ENCODE peak calls at places on chromosomes 4 and X, in nine cellular contexts. K is vagina, W is HCT116, X is prostate gland, Q is breast epithelium, G is K562, A is suprapubic skin, Z is GM12878, F is transverse colon. S is an unnamed sample.

GRCh38 chr4:109243871-109244270 is 58.6 kb downstream of the COL25A1 start:
- DNase-seq in X (no peak), G (no peak), K (no peak), A (no peak), F (no peak), Z (no peak), W (no peak), Q (no peak), S (no peak)

GRCh38 chr4:109998867-109999303 is 86.2 kb downstream of the EGF start:
- DNase-seq in G (peak), Q (no peak), W (peak), K (no peak), A (no peak), X (peak), F (no peak), Z (peak), S (peak)

GRCh38 chrX:77493677-77494553 is 46.7 kb downstream of the FGF16 start:
- DNase-seq in K (no peak), F (no peak), W (no peak), X (no peak), Q (no peak), Z (no peak), A (no peak), G (peak), S (no peak)

GRCh38 chr4:123350191-123350544 is 46.4 kb upstream of the SPRY1 start:
- DNase-seq in G (peak), Z (no peak), F (peak), Q (no peak), X (peak), K (no peak), A (no peak), W (peak), S (no peak)

GRCh38 chr4:20217521-20217920 is 34.2 kb upstream of the SLIT2 start:
- DNase-seq in Q (no peak), Z (no peak), X (no peak), K (no peak), G (no peak), W (no peak), F (no peak), A (no peak), S (no peak)

GRCh38 chrX:152637649-152638442 is at the start of gene GABRQ:
- DNase-seq in G (peak), X (peak), F (peak), W (peak), Q (no peak), Z (no peak), K (peak), A (no peak), S (no peak)

GRCh38 chrX:9494806-9495205 is 29.9 kb downstream of the TBL1X start:
- DNase-seq in K (no peak), A (no peak), Q (no peak), W (no peak), X (no peak), F (no peak), G (peak), Z (no peak), S (no peak)

GRCh38 chr4:63563288-63564014 is 845.8 kb downstream of the TECRL start:
- DNase-seq in K (no peak), A (no peak), G (no peak), Q (no peak), Z (no peak), W (no peak), F (no peak), X (no peak), S (no peak)

GRCh38 chrX:18899796-18900380 is 84.0 kb downstream of the PHKA2 start:
- DNase-seq in A (no peak), K (no peak), X (peak), Q (no peak), G (no peak), Z (no peak), W (no peak), F (no peak), S (no peak)

GRCh38 chr4:76784237-76784636 is 113.7 kb downstream of the SOWAHB start:
- DNase-seq in Q (no peak), X (no peak), G (no peak), F (no peak), W (no peak), K (no peak), Z (no peak), A (no peak), S (no peak)

GRCh38 chr4:142801966-142802365 is 44.1 kb downstream of the INPP4B start:
- DNase-seq in Z (no peak), G (no peak), F (no peak), A (no peak), K (no peak), W (no peak), Q (no peak), X (no peak), S (no peak)

GRCh38 chr4:32775049-32775448 is 2054.9 kb downstream of the PCDH7 start:
- DNase-seq in Q (no peak), X (no peak), A (no peak), G (no peak), K (no peak), Z (no peak), W (peak), F (no peak), S (no peak)

GRCh38 chrX:40164751-40165150 is 67.0 kb upstream of the BCOR start:
- DNase-seq in Z (no peak), F (no peak), W (no peak), G (no peak), Q (no peak), K (no peak), A (no peak), X (no peak), S (no peak)

GRCh38 chr4:721261-722171 is 15.9 kb downstream of the PCGF3 start:
- DNase-seq in X (no peak), Z (no peak), F (peak), K (no peak), W (no peak), Q (no peak), A (no peak), G (no peak), S (no peak)

GRCh38 chrX:113929004-113929403 is 654.9 kb upstream of the HTR2C start:
- DNase-seq in K (no peak), Q (no peak), X (peak), G (peak), W (peak), Z (no peak), A (no peak), F (peak), S (no peak)

GRCh38 chrX:17553961-17554482 is 179.0 kb downstream of the NHS start:
- DNase-seq in K (peak), F (no peak), X (no peak), Q (no peak), W (no peak), A (no peak), Z (no peak), G (no peak), S (no peak)

GRCh38 chr4:128287159-128287870 is at the start of gene PGRMC2:
- DNase-seq in F (peak), A (no peak), Q (peak), X (no peak), Z (no peak), K (no peak), W (no peak), G (peak), S (peak)

GRCh38 chrX:10926404-10926803 is 184.7 kb upstream of the HCCS start:
- DNase-seq in A (no peak), G (no peak), F (no peak), X (no peak), Z (no peak), W (no peak), K (no peak), Q (no peak), S (no peak)

GRCh38 chr4:78397292-78397630 is 154.3 kb upstream of the ANXA3 start:
- DNase-seq in F (no peak), Z (no peak), G (no peak), X (no peak), K (no peak), W (no peak), Q (no peak), A (no peak), S (no peak)

GRCh38 chrX:480861-481417 is 94.2 kb upstream of the PPP2R3B start:
- DNase-seq in G (no peak), K (no peak), F (no peak), Q (no peak), W (no peak), X (no peak), A (no peak), Z (no peak), S (no peak)

GRCh38 chr4:18318682-18319410 is 297.3 kb upstream of the LCORL start:
- DNase-seq in Q (no peak), A (no peak), G (no peak), X (no peak), K (no peak), F (no peak), Z (no peak), W (no peak), S (no peak)

GRCh38 chr4:13524504-13525243 is 19.6 kb downstream of the NKX3-2 start:
- DNase-seq in G (peak), F (no peak), X (no peak), Z (no peak), Q (no peak), K (no peak), A (no peak), W (no peak), S (no peak)

GRCh38 chr4:2250003-2250763 is 8.3 kb upstream of the HAUS3 start:
- DNase-seq in A (peak), W (no peak), Z (no peak), G (no peak), F (no peak), X (peak), K (no peak), Q (peak), S (peak)

GRCh38 chr4:39668835-39669234 is 29.1 kb upstream of the UBE2K start:
- DNase-seq in X (no peak), G (no peak), W (no peak), A (no peak), Q (no peak), F (no peak), K (no peak), Z (no peak), S (no peak)

GRCh38 chrX:47633671-47634590 is 4.2 kb upstream of the CFP start:
- DNase-seq in K (no peak), X (no peak), Z (no peak), A (no peak), W (no peak), F (no peak), Q (no peak), G (no peak), S (no peak)

GRCh38 chr4:80268081-80268823 is 1.8 kb downstream of the FGF5 start:
- DNase-seq in Q (no peak), G (no peak), Z (no peak), F (no peak), K (no peak), X (no peak), W (no peak), A (no peak), S (no peak)

GRCh38 chrX:36961590-36961989 is 46.6 kb upstream of the FAM47C start:
- DNase-seq in X (no peak), Q (no peak), F (no peak), W (peak), Z (no peak), K (no peak), G (no peak), A (no peak), S (no peak)

GRCh38 chrX:36963852-36964251 is 44.3 kb upstream of the FAM47C start:
- DNase-seq in G (no peak), K (no peak), Z (no peak), Q (no peak), X (no peak), A (no peak), F (no peak), W (no peak), S (no peak)

GRCh38 chrX:36957425-36958328 is 50.5 kb upstream of the FAM47C start:
- DNase-seq in G (no peak), X (peak), F (peak), K (no peak), Q (no peak), W (no peak), Z (no peak), A (no peak), S (no peak)

DNA sequence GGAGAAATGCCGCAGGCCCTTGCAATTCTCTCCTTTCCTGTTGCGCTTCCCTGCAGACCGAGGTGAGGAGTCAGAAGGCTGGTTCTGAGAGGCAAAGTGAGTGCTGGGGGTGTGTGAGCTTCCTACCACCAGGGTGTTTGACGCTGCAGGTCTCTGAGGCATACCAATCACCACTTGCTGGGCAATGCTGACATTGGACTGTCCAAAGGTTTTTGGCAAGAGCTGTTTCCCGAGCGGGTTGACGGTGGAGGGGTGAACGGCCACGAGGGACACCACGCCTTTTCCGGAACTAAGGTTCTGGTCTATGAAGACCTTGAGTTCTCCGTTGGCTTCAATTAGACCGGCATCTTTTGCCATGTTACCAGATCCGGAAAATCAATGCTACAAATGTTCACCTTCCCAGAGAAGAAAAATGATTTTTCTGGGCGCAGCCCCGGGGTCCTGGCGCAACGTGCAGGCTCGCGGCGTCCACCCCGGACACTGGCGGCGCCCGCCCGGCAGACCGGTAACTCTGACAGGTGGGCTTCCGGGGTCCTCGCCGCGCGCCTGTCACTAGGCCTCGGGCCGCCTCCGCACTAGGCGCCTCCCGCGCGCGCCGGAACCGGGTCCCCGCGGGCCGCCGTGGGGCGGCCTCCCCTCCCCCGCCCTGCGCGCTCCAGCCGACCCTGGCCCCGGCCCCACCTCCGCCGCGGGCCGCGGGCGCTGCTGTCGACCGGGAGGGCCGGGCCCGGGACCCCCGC is 44.9 kb upstream of the FAM47C start:
- DNase-seq in K (no peak), W (no peak), X (no peak), G (no peak), Z (no peak), F (no peak), Q (no peak), A (no peak), S (no peak)
- TF ChIP-seq POLR2AphosphoS5 in K (no peak), W (no peak), X (no peak), G (no peak), Z (no peak), F (no peak), Q (no peak), A (no peak), S (no peak)

DNA sequence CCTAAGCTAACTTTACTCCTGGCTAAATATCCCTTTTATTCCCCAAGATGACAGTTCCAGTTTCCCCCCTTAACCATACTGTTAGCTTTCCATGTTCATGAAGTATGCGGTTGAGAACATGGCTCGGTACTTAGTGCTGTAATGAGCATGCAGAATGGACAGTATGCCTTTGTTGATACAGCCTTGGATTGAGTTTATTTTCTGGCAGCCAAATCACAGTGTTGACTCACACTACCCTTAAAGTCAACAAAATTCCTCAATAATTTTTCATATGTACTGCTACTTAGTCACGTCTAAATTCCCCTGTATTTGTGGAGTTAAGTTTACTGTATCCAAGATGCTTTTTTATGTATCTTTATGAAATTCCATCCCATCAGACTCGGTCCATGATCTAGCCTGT is 1.4 kb upstream of the VEGFC start:
- DNase-seq in A (no peak), Z (no peak), X (no peak), Q (no peak), F (no peak), G (no peak), W (no peak), K (no peak), S (no peak)
- TF ChIP-seq POLR2A in A (no peak), Z (no peak), X (no peak), Q (no peak), F (no peak), G (no peak), W (no peak), K (no peak), S (no peak)

GRCh38 chr4:118979712-118980111 is 91.1 kb downstream of the SYNPO2 start:
- DNase-seq in F (no peak), W (no peak), X (no peak), A (no peak), G (no peak), Z (no peak), K (no peak), Q (no peak), S (no peak)

GRCh38 chr4:118983293-118983692 is 94.6 kb downstream of the SYNPO2 start:
- DNase-seq in Z (no peak), X (no peak), A (no peak), K (no peak), G (no peak), Q (no peak), W (no peak), F (no peak), S (no peak)

GRCh38 chr4:118981839-118982381 is 93.3 kb downstream of the SYNPO2 start:
- DNase-seq in F (peak), X (peak), W (peak), G (peak), A (peak), Z (no peak), K (no peak), Q (peak), S (peak)

GRCh38 chr4:118985170-118986000 is 96.7 kb downstream of the SYNPO2 start:
- DNase-seq in Q (no peak), X (no peak), F (no peak), A (no peak), W (no peak), K (no peak), Z (no peak), G (no peak), S (no peak)

DNA sequence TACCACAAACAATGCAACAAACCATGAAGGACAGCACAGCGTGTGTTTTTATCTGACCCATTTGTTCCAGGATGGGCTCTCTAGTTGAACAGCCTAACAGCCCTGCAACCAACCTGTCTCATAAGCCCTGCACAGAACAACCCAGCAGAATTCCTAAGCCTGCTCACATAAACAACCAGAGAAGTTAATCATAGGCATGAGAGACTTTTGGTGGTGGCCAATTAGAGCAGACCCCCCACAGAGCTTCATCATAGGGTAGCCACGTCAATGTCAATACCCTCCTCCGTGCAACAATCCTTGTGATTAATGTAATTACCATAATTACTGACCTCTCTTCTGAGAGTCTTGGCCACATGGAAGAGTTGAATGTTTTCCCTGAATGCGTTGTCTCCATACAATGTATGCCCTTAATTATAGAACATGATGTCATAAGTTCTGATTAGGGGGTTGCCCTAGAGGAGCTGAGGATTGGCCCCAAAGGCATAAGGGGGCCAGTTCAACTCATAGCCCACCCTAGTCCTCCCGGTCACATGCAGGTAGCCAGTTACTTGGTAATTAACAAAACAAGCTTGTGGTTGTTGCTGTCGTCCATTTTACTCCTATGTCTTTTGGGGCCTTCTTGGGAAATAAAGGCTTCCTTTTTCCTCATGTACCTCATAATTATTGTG is 92.7 kb downstream of the SYNPO2 start:
- DNase-seq in F (no peak), Z (no peak), G (no peak), X (no peak), K (no peak), Q (no peak), A (no peak), W (no peak), S (no peak)
- TF ChIP-seq POLR2AphosphoS5 in F (no peak), Z (no peak), G (no peak), X (no peak), K (no peak), Q (no peak), A (no peak), W (no peak), S (no peak)

GRCh38 chr4:106317815-106318214 is 1.5 kb downstream of the AIMP1 start:
- DNase-seq in K (no peak), W (no peak), A (no peak), G (no peak), Q (no peak), F (no peak), Z (no peak), X (no peak), S (no peak)

GRCh38 chr4:106314960-106315359 is 1.0 kb downstream of the TBCK start:
- DNase-seq in A (no peak), Z (no peak), W (no peak), Q (no peak), F (no peak), K (no peak), X (no peak), G (no peak), S (no peak)

GRCh38 chr4:106315968-106316772 is at the start of the genes AIMP1 and TBCK:
- DNase-seq in X (peak), Z (peak), Q (peak), G (peak), K (peak), F (peak), W (peak), A (peak), S (peak)

GRCh38 chr4:106316773-106317409 is 541 bp downstream of the AIMP1 start:
- DNase-seq in F (no peak), G (peak), A (no peak), K (no peak), Q (no peak), W (no peak), Z (no peak), X (no peak), S (no peak)

DNA sequence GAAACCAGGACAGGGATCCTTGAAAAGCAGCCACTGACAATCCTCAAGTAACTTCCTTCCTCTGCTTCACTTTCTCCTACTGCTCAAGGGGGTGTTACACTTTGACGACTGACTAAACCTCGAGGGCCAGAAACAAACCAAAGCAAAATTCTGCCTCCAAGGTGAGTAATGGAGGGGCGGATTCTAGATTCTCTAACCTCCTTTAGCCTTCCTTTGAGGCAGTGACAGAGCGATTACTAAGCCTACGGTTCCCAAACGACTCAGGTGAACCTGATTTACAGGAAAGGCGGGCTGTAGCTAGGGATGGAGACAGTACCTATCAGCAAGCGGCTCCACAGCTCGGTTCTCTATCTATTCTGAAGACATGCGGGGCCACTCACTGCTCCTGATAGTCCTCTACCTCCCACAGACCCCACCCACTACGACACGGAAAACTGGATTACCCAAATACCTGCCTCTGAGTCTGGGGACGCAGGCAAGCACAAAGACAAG is 487 bp downstream of the TBCK start:
- DNase-seq in Q (peak), A (peak), G (peak), X (peak), Z (no peak), K (no peak), W (no peak), F (no peak), S (no peak)
- TF ChIP-seq POLR2A in Q (no peak), A (no peak), G (no peak), X (no peak), Z (no peak), K (no peak), W (no peak), F (no peak), S (no peak)

GRCh38 chrX:56232221-56233082 is at the start of gene KLF8:
- DNase-seq in Q (peak), Z (no peak), K (no peak), X (peak), G (peak), W (peak), F (peak), A (peak), S (peak)
- TF ChIP-seq POLR2AphosphoS5 in Q (peak), Z (no peak), K (peak), X (peak), G (no peak), W (no peak), F (peak), A (no peak), S (no peak)

S was measured in GM12892.